ENCODE peak calls at places on chromosomes 11 and 22, in six cellular contexts. K is EL; G is CD4-positive, alpha-beta T cell; J is endothelial cell; R is A172; H is NCI-H2029. V is an unnamed sample.

GRCh38 chr11:64861227-64861970 is 16.9 kb upstream of the CDC42BPG start:
- DNase-seq in K (no peak), G (no peak), J (no peak), R (no peak), H (no peak), V (no peak)

GRCh38 chr11:35160248-35160820 is 21.4 kb downstream of the CD44 start:
- DNase-seq in K (no peak), G (no peak), J (no peak), R (no peak), H (no peak), V (no peak)

GRCh38 chr11:11813288-11813962 is 28.3 kb upstream of the USP47 start:
- DNase-seq in K (peak; percentile 97), G (no peak), J (no peak), R (no peak), H (no peak), V (peak; percentile 94)

GRCh38 chr11:79434263-79434662 is 6.6 kb downstream of the TENM4 start:
- DNase-seq in K (no peak), G (no peak), J (no peak), R (no peak), H (no peak), V (no peak)

GRCh38 chr11:14499178-14499559 is 442 bp downstream of the COPB1 start:
- DNase-seq in K (peak; percentile 28), G (peak; percentile 26), J (peak; percentile 36), R (peak; percentile 21), H (no peak), V (peak; percentile 28)

GRCh38 chr11:93606721-93607120 is 54.8 kb upstream of the CEP295 start:
- DNase-seq in K (no peak), G (no peak), J (no peak), R (no peak), H (no peak), V (no peak)

GRCh38 chr11:26778000-26778757 is 56.3 kb upstream of the SLC5A12 start:
- DNase-seq in K (peak; percentile 68), G (no peak), J (no peak), R (peak; percentile 51), H (no peak), V (no peak)

GRCh38 chr22:41563051-41563711 is 2.4 kb downstream of the CSDC2 start:
- DNase-seq in K (peak; percentile 92), G (no peak), J (no peak), R (peak; percentile 91), H (no peak), V (peak; percentile 82)

GRCh38 chr11:64976651-64977050 is 4.7 kb upstream of the MAJIN start:
- DNase-seq in K (no peak), G (no peak), J (no peak), R (no peak), H (no peak), V (no peak)

GRCh38 chr11:42034821-42035220 is 575.4 kb upstream of the LRRC4C start:
- DNase-seq in K (no peak), G (no peak), J (no peak), R (no peak), H (no peak), V (no peak)

GRCh38 chr11:112163875-112164521 is at the start of gene IL18:
- DNase-seq in K (no peak), G (no peak), J (peak; percentile 17), R (peak; percentile 68), H (no peak), V (peak; percentile 89)

GRCh38 chr11:45285931-45286632 is at the start of gene SYT13:
- DNase-seq in K (no peak), G (no peak), J (peak; percentile 57), R (no peak), H (peak; percentile 66), V (peak; percentile 26)

GRCh38 chr22:19959043-19959586 is 17.5 kb upstream of the TXNRD2 start:
- DNase-seq in K (no peak), G (no peak), J (peak; percentile 89), R (no peak), H (no peak), V (peak; percentile 84)

GRCh38 chr11:45885921-45886721 is 670 bp downstream of the MAPK8IP1 start:
- DNase-seq in K (no peak), G (no peak), J (no peak), R (no peak), H (no peak), V (no peak)

V was measured in ACHN.